ENCODE peak calls at places on chromosome 17, in four cellular contexts. F is HepG2, I is K562, R is GM12878. L is an unnamed sample.
A peak's percentile ranks its signal among the peaks of the same experiment; 100 is the strongest.

GRCh38 chr17:1241904-1242303 is 28.3 kb upstream of the BHLHA9 start:
- DNase-seq in F (no peak), I (no peak), R (no peak), L (no peak)

GRCh38 chr17:67427410-67427809 is 50.3 kb downstream of the PITPNC1 start:
- DNase-seq in F (no peak), I (no peak), R (no peak), L (no peak)

GRCh38 chr17:66817750-66818149 is 17.2 kb upstream of the CACNG5 start:
- DNase-seq in F (no peak), I (no peak), R (no peak), L (no peak)

GRCh38 chr17:700504-701094 is 14.0 kb downstream of the VPS53 start:
- DNase-seq in F (no peak), I (peak; percentile 42), R (no peak), L (no peak)

GRCh38 chr17:18961634-18962493 is 9.9 kb downstream of the SLC5A10 start:
- DNase-seq in F (no peak), I (no peak), R (no peak), L (no peak)

GRCh38 chr17:74199306-74200092 is 4.0 kb upstream of the RPL38 start:
- DNase-seq in F (peak; percentile 52), I (peak; percentile 82), R (no peak), L (peak; percentile 83)

GRCh38 chr17:7226721-7227710 is 7.3 kb downstream of the ACADVL start:
- DNase-seq in F (no peak), I (no peak), R (no peak), L (no peak)

GRCh38 chr17:11499881-11500280 is 98.4 kb upstream of the DNAH9 start:
- DNase-seq in F (no peak), I (no peak), R (no peak), L (no peak)

GRCh38 chr17:80219013-80219776 is 938 bp downstream of the SGSH start:
- DNase-seq in F (peak; percentile 53), I (peak; percentile 75), R (peak; percentile 66), L (no peak)

GRCh38 chr17:58840820-58841612 is 85.4 kb downstream of the PPM1E start:
- DNase-seq in F (peak; percentile 18), I (no peak), R (no peak), L (no peak)

GRCh38 chr17:2303278-2304188 is at the start of the genes SMG6 and SRR:
- DNase-seq in F (peak; percentile 74), I (peak; percentile 97), R (peak; percentile 45), L (peak; percentile 92)

GRCh38 chr17:74513987-74514631 is 17.2 kb downstream of the CD300LB start:
- DNase-seq in F (peak; percentile 40), I (peak; percentile 5), R (peak; percentile 73), L (no peak)

GRCh38 chr17:63701477-63702222 is 1.7 kb upstream of the LIMD2 start:
- DNase-seq in F (no peak), I (peak; percentile 37), R (no peak), L (no peak)
- TF ChIP-seq SP1 in F (no peak), I (no peak), R (no peak), L (no peak)

GRCh38 chr17:33749171-33749570 is 456.1 kb upstream of the ASIC2 start:
- DNase-seq in F (no peak), I (no peak), R (no peak), L (no peak)

GRCh38 chr17:33751702-33752065 is 458.6 kb upstream of the ASIC2 start:
- DNase-seq in F (no peak), I (no peak), R (no peak), L (peak; percentile 53)

GRCh38 chr17:33753452-33753851 is 460.4 kb upstream of the ASIC2 start:
- DNase-seq in F (no peak), I (no peak), R (no peak), L (no peak)

GRCh38 chr17:33756021-33756420 is 462.9 kb upstream of the ASIC2 start:
- DNase-seq in F (no peak), I (no peak), R (no peak), L (no peak)

GRCh38 chr17:33750943-33751701 is 458.0 kb upstream of the ASIC2 start:
- DNase-seq in F (peak; percentile 15), I (peak; percentile 51), R (peak; percentile 16), L (peak; percentile 78)
- TF ChIP-seq TCF7 in F (no peak), I (no peak), R (no peak), L (no peak)

GRCh38 chr17:30421592-30421991 is 42.9 kb downstream of the CPD start:
- DNase-seq in F (no peak), I (no peak), R (no peak), L (no peak)

GRCh38 chr17:30426292-30426691 is 47.6 kb downstream of the CPD start:
- DNase-seq in F (no peak), I (no peak), R (no peak), L (no peak)

GRCh38 chr17:30427611-30428010 is 48.9 kb downstream of the CPD start:
- DNase-seq in F (no peak), I (no peak), R (no peak), L (no peak)

GRCh38 chr17:30422171-30422570 is 43.4 kb downstream of the CPD start:
- DNase-seq in F (no peak), I (no peak), R (no peak), L (no peak)
- TF ChIP-seq SP1 in F (no peak), I (no peak), R (no peak), L (no peak)

GRCh38 chr17:40168262-40168832 is 8.9 kb upstream of the RAPGEFL1 start:
- DNase-seq in F (peak; percentile 77), I (peak; percentile 51), R (peak; percentile 15), L (no peak)
- TF ChIP-seq TCF7 in F (no peak), I (no peak), R (no peak), L (no peak)

DNA sequence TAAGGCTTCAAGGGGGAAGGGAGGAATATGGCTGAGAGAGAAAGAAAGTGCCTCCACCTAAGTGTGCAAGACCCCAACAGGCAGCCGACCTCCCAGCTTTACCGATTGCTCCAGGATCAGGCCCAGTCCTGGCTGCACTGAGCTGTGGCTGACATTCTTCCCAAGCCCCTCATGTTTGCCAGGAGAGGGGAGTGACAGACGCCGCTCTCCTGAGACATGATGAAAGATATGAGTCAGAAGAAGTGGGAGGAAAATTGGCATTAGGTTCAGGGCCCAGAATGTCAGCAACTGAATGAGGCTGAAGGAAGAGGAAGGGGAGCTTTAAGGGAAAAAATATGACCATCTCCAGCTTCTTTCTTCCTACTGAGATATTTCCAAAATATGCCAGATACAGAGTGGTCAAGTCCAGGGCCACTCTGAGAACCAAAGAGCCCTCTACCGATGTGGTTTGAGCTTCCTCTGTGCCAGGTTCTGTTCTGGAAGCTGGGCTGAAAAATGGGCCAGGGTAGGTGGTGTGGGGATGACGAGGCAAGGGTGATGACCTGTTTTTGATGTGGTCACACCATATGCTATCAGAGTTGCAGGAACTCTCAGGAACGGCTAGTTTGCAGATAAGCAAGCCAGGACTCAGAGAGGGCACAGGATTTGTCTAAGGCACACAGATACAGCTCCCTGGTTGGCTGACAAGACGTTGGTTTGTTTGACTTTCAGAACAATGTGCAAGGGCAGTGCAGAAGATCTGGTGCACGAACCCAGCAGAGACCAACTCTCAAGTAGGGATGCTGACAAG is 176.7 kb downstream of the SOX9 start:
- DNase-seq in F (no peak), I (no peak), R (no peak), L (no peak)
- TF ChIP-seq SP1 in F (no peak), I (no peak), R (no peak), L (no peak)

GRCh38 chr17:75994802-75995350 is 5.8 kb upstream of the CDK3 start:
- DNase-seq in F (no peak), I (no peak), R (no peak), L (no peak)

GRCh38 chr17:75991396-75991795 is 9.3 kb upstream of the CDK3 start:
- DNase-seq in F (no peak), I (no peak), R (no peak), L (no peak)

GRCh38 chr17:75998327-75998795 is 2.3 kb upstream of the CDK3 start:
- DNase-seq in F (peak; percentile 80), I (no peak), R (no peak), L (no peak)

GRCh38 chr17:75996665-75997590 is 3.7 kb upstream of the CDK3 start:
- DNase-seq in F (peak; percentile 94), I (no peak), R (peak; percentile 45), L (no peak)

GRCh38 chr17:75995385-75995925 is 5.2 kb upstream of the CDK3 start:
- DNase-seq in F (peak; percentile 62), I (no peak), R (no peak), L (no peak)
- TF ChIP-seq TCF7 in F (no peak), I (no peak), R (no peak), L (no peak)

GRCh38 chr17:61399131-61400057 is at the start of gene TBX2:
- DNase-seq in F (peak; percentile 80), I (no peak), R (no peak), L (peak; percentile 64)
- TF ChIP-seq SP1 in F (no peak), I (no peak), R (no peak), L (no peak)

L was measured in WTC11.